ENCODE peak calls at places on chromosomes 4 and X, in eight cellular contexts. A is lower leg skin, O is uterus, Q is sigmoid colon, P is A549, U is body of pancreas, G is breast epithelium, T is right lobe of liver. I is an unnamed sample.
A peak's percentile ranks its signal among the peaks of the same experiment; 100 is the strongest.

GRCh38 chrX:71111141-71111843 is at the start of gene IL2RG:
- DNase-seq in A (no peak), O (no peak), Q (no peak), P (no peak), U (no peak), G (no peak), T (no peak), I (no peak)

GRCh38 chr4:58301384-58301783 is 1191.2 kb upstream of the IGFBP7 start:
- DNase-seq in A (no peak), O (no peak), Q (no peak), P (peak; percentile 36), U (no peak), G (no peak), T (no peak), I (no peak)

GRCh38 chr4:21046121-21046520 is 345.9 kb downstream of the PACRGL start:
- DNase-seq in A (no peak), O (no peak), Q (no peak), P (no peak), U (no peak), G (no peak), T (no peak), I (no peak)

GRCh38 chr4:109171098-109171497 is 131.4 kb downstream of the COL25A1 start:
- DNase-seq in A (no peak), O (no peak), Q (no peak), P (no peak), U (no peak), G (no peak), T (no peak), I (no peak)

GRCh38 chrX:22063284-22063683 is 31.2 kb downstream of the PHEX start:
- DNase-seq in A (no peak), O (no peak), Q (no peak), P (no peak), U (no peak), G (no peak), T (no peak), I (no peak)

GRCh38 chr4:173370130-173370476 is 651 bp upstream of the SAP30 start:
- DNase-seq in A (peak; percentile 76), O (peak; percentile 65), Q (peak; percentile 91), P (no peak), U (no peak), G (peak; percentile 60), T (peak; percentile 57), I (no peak)

GRCh38 chrX:42920752-42921151 is 142.8 kb upstream of the PPP1R2C start:
- DNase-seq in A (no peak), O (no peak), Q (no peak), P (no peak), U (no peak), G (no peak), T (no peak), I (no peak)

GRCh38 chr4:95638920-95639501 is 90.2 kb upstream of the UNC5C start:
- DNase-seq in A (no peak), O (no peak), Q (no peak), P (no peak), U (no peak), G (no peak), T (no peak), I (no peak)

GRCh38 chrX:98516120-98516519 is 1632.4 kb downstream of the RPA4 start:
- DNase-seq in A (no peak), O (no peak), Q (no peak), P (no peak), U (no peak), G (no peak), T (no peak), I (no peak)

GRCh38 chr4:15182600-15183222 is 180.4 kb downstream of the CPEB2 start:
- DNase-seq in A (no peak), O (no peak), Q (no peak), P (no peak), U (no peak), G (no peak), T (no peak), I (no peak)

GRCh38 chr4:67087897-67088296 is 457.4 kb downstream of the CENPC start:
- DNase-seq in A (peak; percentile 49), O (no peak), Q (no peak), P (peak; percentile 18), U (peak; percentile 67), G (no peak), T (peak; percentile 27), I (peak; percentile 1)

GRCh38 chrX:150513564-150513963 is 54.9 kb upstream of the MTM1 start:
- DNase-seq in A (no peak), O (no peak), Q (no peak), P (no peak), U (no peak), G (no peak), T (no peak), I (no peak)

GRCh38 chrX:150512426-150512825 is 56.0 kb upstream of the MTM1 start:
- DNase-seq in A (no peak), O (no peak), Q (no peak), P (no peak), U (no peak), G (no peak), T (no peak), I (no peak)

GRCh38 chrX:150517303-150517896 is 51.0 kb upstream of the MTM1 start:
- DNase-seq in A (no peak), O (no peak), Q (no peak), P (no peak), U (no peak), G (no peak), T (no peak), I (no peak)

GRCh38 chrX:150514462-150514861 is 54.0 kb upstream of the MTM1 start:
- DNase-seq in A (no peak), O (no peak), Q (no peak), P (no peak), U (no peak), G (no peak), T (no peak), I (no peak)

GRCh38 chrX:150515801-150516200 is 52.6 kb upstream of the MTM1 start:
- DNase-seq in A (no peak), O (no peak), Q (no peak), P (no peak), U (no peak), G (no peak), T (no peak), I (no peak)
- TF ChIP-seq POLR2A in A (no peak), O (no peak), Q (no peak), P (no peak), U (no peak), G (no peak), T (no peak), I (no peak)

GRCh38 chr4:1715002-1715761 is 3.1 kb upstream of the SLBP start:
- DNase-seq in A (no peak), O (no peak), Q (no peak), P (no peak), U (no peak), G (no peak), T (no peak), I (no peak)
- TF ChIP-seq POLR2A in A (no peak), O (no peak), Q (no peak), P (no peak), U (no peak), G (no peak), T (no peak), I (no peak)

GRCh38 chr4:139176299-139177048 is 544 bp downstream of the ELF2 start:
- DNase-seq in A (peak; percentile 80), O (peak; percentile 81), Q (peak; percentile 92), P (peak; percentile 70), U (peak; percentile 88), G (peak; percentile 73), T (peak; percentile 92), I (peak; percentile 35)

GRCh38 chr4:139177888-139178609 is 1.0 kb upstream of the ELF2 start:
- DNase-seq in A (peak; percentile 92), O (peak; percentile 95), Q (peak; percentile 98), P (peak; percentile 90), U (peak; percentile 97), G (peak; percentile 92), T (peak; percentile 97), I (peak; percentile 72)

GRCh38 chr4:139175647-139176298 is 1.2 kb downstream of the ELF2 start:
- DNase-seq in A (no peak), O (no peak), Q (no peak), P (no peak), U (no peak), G (no peak), T (no peak), I (peak; percentile 21)

GRCh38 chr4:139171878-139172691 is 4.9 kb downstream of the ELF2 start:
- DNase-seq in A (no peak), O (no peak), Q (no peak), P (peak; percentile 35), U (no peak), G (no peak), T (no peak), I (no peak)

GRCh38 chr4:139177049-139177887 is at the start of gene ELF2:
- DNase-seq in A (peak; percentile 91), O (peak; percentile 92), Q (peak; percentile 98), P (peak; percentile 87), U (peak; percentile 96), G (peak; percentile 93), T (peak; percentile 98), I (peak; percentile 75)
- TF ChIP-seq POLR2A in A (no peak), O (no peak), Q (no peak), P (no peak), U (peak; percentile 56), G (peak; percentile 18), T (no peak), I (no peak)

GRCh38 chrX:103215768-103216085 is 819 bp downstream of the BEX4 start:
- DNase-seq in A (no peak), O (no peak), Q (no peak), P (no peak), U (no peak), G (no peak), T (no peak), I (no peak)

GRCh38 chrX:103212749-103213457 is 2.0 kb upstream of the BEX4 start:
- DNase-seq in A (no peak), O (no peak), Q (no peak), P (no peak), U (no peak), G (no peak), T (no peak), I (no peak)

GRCh38 chrX:103210056-103210455 is 4.9 kb upstream of the BEX4 start:
- DNase-seq in A (no peak), O (no peak), Q (no peak), P (no peak), U (no peak), G (no peak), T (no peak), I (no peak)

GRCh38 chrX:103211012-103211715 is 3.7 kb upstream of the BEX4 start:
- DNase-seq in A (peak; percentile 31), O (peak; percentile 21), Q (peak; percentile 63), P (peak; percentile 34), U (peak; percentile 61), G (no peak), T (no peak), I (no peak)

DNA sequence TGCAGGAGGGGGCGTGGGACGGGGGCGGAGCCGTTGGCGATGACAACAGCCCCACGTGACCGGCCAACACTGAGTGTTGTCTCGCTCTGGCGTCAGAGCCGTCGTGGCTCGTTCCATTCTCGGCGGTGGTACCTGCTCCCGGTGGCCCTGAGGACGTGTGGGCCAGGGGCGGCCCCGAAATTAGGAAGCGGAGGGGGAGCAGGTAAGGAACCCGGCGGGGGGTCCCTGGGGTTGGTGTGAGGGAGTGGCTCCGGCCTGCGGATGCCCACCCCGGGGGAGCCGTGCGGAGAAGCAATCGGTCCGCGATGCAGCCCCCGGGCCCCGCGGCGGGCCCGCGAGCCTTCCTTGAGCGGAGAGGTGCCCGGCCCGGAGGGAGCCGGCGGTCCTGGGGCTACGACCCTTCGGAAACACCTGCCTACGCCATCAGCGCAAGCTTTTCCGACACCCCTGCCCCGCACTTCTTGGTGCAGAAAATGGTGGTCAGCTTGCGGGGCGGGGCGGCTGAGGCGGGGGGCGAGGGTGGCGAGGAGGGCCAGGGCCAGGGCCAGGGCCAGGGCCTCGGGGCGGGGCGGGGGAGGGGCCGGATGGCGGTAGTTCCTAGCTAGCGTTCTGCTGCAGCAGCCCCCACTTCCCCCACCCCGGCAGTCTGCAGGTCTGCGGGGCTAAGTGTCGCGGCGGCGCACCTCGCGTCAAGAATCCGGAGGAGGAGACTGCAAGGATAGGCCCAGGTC is at the start of gene BEX4:
- DNase-seq in A (peak; percentile 75), O (peak; percentile 83), Q (peak; percentile 95), P (peak; percentile 44), U (peak; percentile 86), G (peak; percentile 84), T (peak; percentile 84), I (no peak)
- TF ChIP-seq POLR2A in A (no peak), O (peak; percentile 83), Q (peak; percentile 89), P (no peak), U (peak; percentile 91), G (peak; percentile 78), T (peak; percentile 44), I (no peak)

I was measured in H54.